ENCODE peak calls at places on chromosome 13, in four cellular contexts. X is DMS79 treated with DMSO at 0.1 percent for 48 hours, O is adrenal gland, U is body of pancreas. R is an unnamed sample.

GRCh38 chr13:95288899-95289500 is 12.3 kb downstream of the ABCC4 start:
- DNase-seq in X (no peak), O (no peak), U (no peak), R (no peak)

GRCh38 chr13:41960195-41960699 is 662 bp downstream of the VWA8 start:
- DNase-seq in X (no peak), O (peak), U (peak), R (peak)

GRCh38 chr13:86974995-86975328 is 696.2 kb upstream of the SLITRK5 start:
- DNase-seq in X (no peak), O (no peak), U (no peak), R (no peak)

GRCh38 chr13:68124437-68125086 is 894.4 kb upstream of the PCDH9 start:
- DNase-seq in X (no peak), O (no peak), U (no peak), R (no peak)

GRCh38 chr13:40026174-40026585 is 370.7 kb downstream of the COG6 start:
- DNase-seq in X (no peak), O (no peak), U (no peak), R (peak)

GRCh38 chr13:46961719-46962118 is 64.9 kb upstream of the HTR2A start:
- DNase-seq in X (no peak), O (no peak), U (no peak), R (peak)

GRCh38 chr13:19586904-19587634 is 25.7 kb upstream of the TPTE2 start:
- DNase-seq in X (no peak), O (no peak), U (peak), R (peak)

GRCh38 chr13:30806784-30807183 is 71.4 kb downstream of the ALOX5AP start:
- DNase-seq in X (no peak), O (no peak), U (no peak), R (no peak)

GRCh38 chr13:62357887-62358645 is 942.4 kb upstream of the PCDH20 start:
- DNase-seq in X (no peak), O (no peak), U (peak), R (peak)

GRCh38 chr13:107832521-107833095 is 382.7 kb downstream of the LIG4 start:
- DNase-seq in X (no peak), O (no peak), U (no peak), R (no peak)

GRCh38 chr13:61128850-61129645 is 286.6 kb downstream of the PCDH20 start:
- DNase-seq in X (peak), O (no peak), U (no peak), R (no peak)

GRCh38 chr13:29954082-29955043 is 103.9 kb upstream of the UBL3 start:
- DNase-seq in X (peak), O (no peak), U (no peak), R (no peak)

GRCh38 chr13:77388944-77389616 is 62.2 kb upstream of the MYCBP2 start:
- DNase-seq in X (no peak), O (no peak), U (no peak), R (no peak)

GRCh38 chr13:112558696-112559418 is 29.1 kb downstream of the TUBGCP3 start:
- DNase-seq in X (no peak), O (no peak), U (no peak), R (no peak)

GRCh38 chr13:46374710-46375109 is 12.3 kb downstream of the RUBCNL start:
- DNase-seq in X (no peak), O (no peak), U (no peak), R (no peak)

GRCh38 chr13:21218351-21219043 is 42.0 kb downstream of the MRPL57 start:
- DNase-seq in X (peak), O (no peak), U (no peak), R (peak)

GRCh38 chr13:49063526-49063925 is 87.8 kb downstream of the FNDC3A start:
- DNase-seq in X (no peak), O (no peak), U (no peak), R (no peak)

GRCh38 chr13:77714119-77714755 is 16.8 kb downstream of the SLAIN1 start:
- DNase-seq in X (no peak), O (no peak), U (no peak), R (no peak)

GRCh38 chr13:33176526-33176925 is 109.0 kb downstream of the STARD13 start:
- DNase-seq in X (no peak), O (no peak), U (no peak), R (no peak)

GRCh38 chr13:53778937-53779336 is 750.3 kb downstream of the OLFM4 start:
- DNase-seq in X (no peak), O (no peak), U (no peak), R (no peak)

GRCh38 chr13:99724633-99725517 is 223.6 kb downstream of the TM9SF2 start:
- DNase-seq in X (no peak), O (no peak), U (no peak), R (no peak)

GRCh38 chr13:19153782-19154450 is 27.7 kb downstream of the TUBA3C start:
- DNase-seq in X (no peak), O (peak), U (peak), R (no peak)

GRCh38 chr13:47816835-47817234 is 184.2 kb downstream of the SUCLA2 start:
- DNase-seq in X (no peak), O (no peak), U (no peak), R (no peak)

GRCh38 chr13:105165449-105166125 is 1369.9 kb downstream of the EFNB2 start:
- DNase-seq in X (no peak), O (no peak), U (no peak), R (peak)

GRCh38 chr13:21020581-21020980 is 40.8 kb downstream of the LATS2 start:
- DNase-seq in X (no peak), O (peak), U (no peak), R (no peak)

GRCh38 chr13:20198781-20199180 is 6.0 kb upstream of the GJB2 start:
- DNase-seq in X (no peak), O (no peak), U (no peak), R (no peak)

R was measured in MM.1S.